ENCODE peak calls at places on chromosomes 11 and 22, in seven cellular contexts. O, K, G, H, D, R and E are unnamed samples.

GRCh38 chr11:84671325-84672019 is 955.7 kb downstream of the DLG2 start:
- DNase-seq in O (no peak), K (no peak), G (no peak), H (no peak), D (no peak), R (no peak), E (no peak)

GRCh38 chr11:72314600-72315386 is 70.8 kb upstream of the PHOX2A start:
- DNase-seq in O (no peak), K (no peak), G (no peak), H (no peak), D (peak), R (no peak), E (no peak)

GRCh38 chr11:128492903-128493569 is 94.3 kb downstream of the ETS1 start:
- DNase-seq in O (no peak), K (no peak), G (no peak), H (no peak), D (no peak), R (no peak), E (no peak)

GRCh38 chr11:94657629-94658028 is 90.5 kb downstream of the PIWIL4 start:
- DNase-seq in O (no peak), K (no peak), G (no peak), H (no peak), D (peak), R (no peak), E (no peak)

GRCh38 chr11:116424615-116425261 is 348.0 kb downstream of the BUD13 start:
- DNase-seq in O (no peak), K (no peak), G (no peak), H (no peak), D (no peak), R (no peak), E (no peak)

GRCh38 chr11:105000797-105001196 is 22.2 kb downstream of the CASP5 start:
- DNase-seq in O (no peak), K (peak), G (no peak), H (no peak), D (peak), R (peak), E (no peak)

GRCh38 chr22:35102663-35103062 is 36.7 kb downstream of the ISX start:
- DNase-seq in O (no peak), K (no peak), G (peak), H (no peak), D (peak), R (no peak), E (no peak)

GRCh38 chr11:87150936-87151335 is 113.2 kb downstream of the TMEM135 start:
- DNase-seq in O (no peak), K (no peak), G (no peak), H (no peak), D (no peak), R (no peak), E (no peak)

GRCh38 chr11:118893662-118894061 is 10.0 kb downstream of the CXCR5 start:
- DNase-seq in O (no peak), K (no peak), G (no peak), H (peak), D (no peak), R (no peak), E (no peak)

GRCh38 chr11:118896472-118896913 is 12.8 kb downstream of the CXCR5 start:
- DNase-seq in O (no peak), K (no peak), G (no peak), H (peak), D (no peak), R (no peak), E (no peak)

GRCh38 chr11:118894192-118894591 is 10.5 kb downstream of the CXCR5 start:
- DNase-seq in O (no peak), K (no peak), G (no peak), H (no peak), D (no peak), R (no peak), E (no peak)

GRCh38 chr11:118896921-118897591 is 13.4 kb downstream of the CXCR5 start:
- DNase-seq in O (no peak), K (no peak), G (no peak), H (peak), D (no peak), R (no peak), E (no peak)

GRCh38 chr11:118895093-118896039 is 11.7 kb downstream of the CXCR5 start:
- DNase-seq in O (no peak), K (peak), G (no peak), H (peak), D (no peak), R (peak), E (no peak)
- H3K27ac ChIP-seq in O (no peak), K (peak), G (no peak), H (no peak), D (no peak), R (no peak), E (no peak)

GRCh38 chr11:119976805-119977583 is 160.9 kb downstream of the TRIM29 start:
- DNase-seq in O (no peak), K (no peak), G (no peak), H (no peak), D (no peak), R (no peak), E (no peak)

GRCh38 chr11:119974467-119974866 is 163.4 kb downstream of the TRIM29 start:
- DNase-seq in O (no peak), K (no peak), G (no peak), H (no peak), D (no peak), R (no peak), E (no peak)

GRCh38 chr11:119977584-119977860 is 160.4 kb downstream of the TRIM29 start:
- DNase-seq in O (no peak), K (no peak), G (no peak), H (no peak), D (no peak), R (no peak), E (no peak)

GRCh38 chr11:119974051-119974450 is 163.9 kb downstream of the TRIM29 start:
- DNase-seq in O (no peak), K (no peak), G (no peak), H (no peak), D (no peak), R (no peak), E (no peak)

DNA sequence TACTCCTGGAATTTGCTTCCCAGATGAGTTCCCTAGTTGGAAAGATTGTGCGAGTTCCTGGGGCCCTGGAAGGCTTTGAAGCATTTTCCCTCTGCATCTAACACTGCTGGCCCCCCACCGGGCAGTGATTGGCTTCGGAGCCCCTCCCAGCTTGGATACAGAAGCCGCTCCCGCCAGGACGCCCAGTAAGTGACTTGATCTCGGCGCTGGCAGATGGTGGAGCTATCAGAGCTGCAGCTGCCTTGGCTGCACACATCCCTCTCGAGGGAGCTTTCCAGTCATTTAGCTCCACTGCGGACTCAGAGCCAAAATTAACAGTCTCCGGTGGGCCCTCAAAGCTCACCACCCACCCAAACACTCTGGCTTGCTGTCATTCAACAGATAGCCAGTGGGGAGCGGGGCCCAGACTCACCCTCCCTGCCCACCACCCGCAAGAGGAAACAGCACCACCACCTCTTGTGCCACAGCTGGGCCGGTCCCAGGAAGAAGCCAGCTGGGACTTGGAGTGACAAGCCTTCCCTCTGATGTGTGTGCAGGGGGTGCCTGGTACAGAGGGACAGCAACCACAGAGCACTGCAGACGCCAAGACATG is 162.3 kb downstream of the TRIM29 start:
- DNase-seq in O (no peak), K (no peak), G (no peak), H (no peak), D (peak), R (no peak), E (peak)
- H3K27ac ChIP-seq in O (no peak), K (no peak), G (no peak), H (no peak), D (no peak), R (no peak), E (peak)

GRCh38 chr22:46104170-46104880 is 46.0 kb upstream of the PPARA start:
- DNase-seq in O (no peak), K (no peak), G (no peak), H (no peak), D (no peak), R (no peak), E (peak)

GRCh38 chr22:46103664-46104063 is 46.7 kb upstream of the PPARA start:
- DNase-seq in O (no peak), K (no peak), G (no peak), H (no peak), D (no peak), R (no peak), E (no peak)

GRCh38 chr22:46102752-46103151 is 47.6 kb upstream of the PPARA start:
- DNase-seq in O (no peak), K (no peak), G (no peak), H (no peak), D (no peak), R (no peak), E (peak)

GRCh38 chr22:46102159-46102558 is 48.2 kb upstream of the PPARA start:
- DNase-seq in O (no peak), K (no peak), G (no peak), H (no peak), D (no peak), R (no peak), E (no peak)

GRCh38 chr22:46103181-46103580 is 47.1 kb upstream of the PPARA start:
- DNase-seq in O (no peak), K (no peak), G (no peak), H (no peak), D (no peak), R (no peak), E (no peak)
- H3K27ac ChIP-seq in O (peak), K (no peak), G (no peak), H (peak), D (no peak), R (no peak), E (peak)

GRCh38 chr11:123057604-123058305 is 4.2 kb downstream of the HSPA8 start:
- DNase-seq in O (no peak), K (no peak), G (no peak), H (no peak), D (no peak), R (no peak), E (no peak)
- H3K27ac ChIP-seq in O (peak), K (peak), G (no peak), H (no peak), D (no peak), R (no peak), E (no peak)

DNA sequence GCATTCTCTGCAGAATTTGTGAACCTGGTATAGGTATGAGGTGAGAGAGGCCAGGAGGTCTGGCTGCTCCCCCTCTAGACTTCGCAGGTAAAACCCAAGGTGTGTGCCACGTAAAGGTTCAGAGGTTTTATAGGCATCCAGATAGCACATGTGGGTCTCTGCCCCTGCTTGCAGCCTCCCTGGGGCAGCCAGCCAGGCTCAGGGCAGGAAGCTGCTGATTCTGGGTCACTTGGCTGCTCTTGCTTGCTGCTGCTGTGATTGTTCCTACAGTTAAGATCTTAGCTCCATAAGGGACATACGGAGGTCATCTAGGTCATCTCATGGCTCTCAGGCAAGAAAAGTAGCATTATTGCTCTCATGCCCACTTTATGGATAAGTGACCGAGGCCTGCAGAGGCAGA is 30.2 kb downstream of the ZBTB16 start:
- DNase-seq in O (no peak), K (no peak), G (no peak), H (no peak), D (no peak), R (no peak), E (no peak)
- H3K27ac ChIP-seq in O (peak), K (no peak), G (no peak), H (peak), D (no peak), R (no peak), E (peak)

GRCh38 chr11:57598831-57599155 is 1.3 kb downstream of the SERPING1 start:
- DNase-seq in O (no peak), K (no peak), G (peak), H (no peak), D (no peak), R (no peak), E (no peak)
- H3K27ac ChIP-seq in O (peak), K (no peak), G (no peak), H (peak), D (no peak), R (no peak), E (peak)

GRCh38 chr11:6557063-6557462 is 46.4 kb downstream of the RRP8 start:
- DNase-seq in O (no peak), K (no peak), G (no peak), H (no peak), D (no peak), R (no peak), E (no peak)
- H3K27ac ChIP-seq in O (no peak), K (no peak), G (no peak), H (no peak), D (no peak), R (no peak), E (no peak)

DNA sequence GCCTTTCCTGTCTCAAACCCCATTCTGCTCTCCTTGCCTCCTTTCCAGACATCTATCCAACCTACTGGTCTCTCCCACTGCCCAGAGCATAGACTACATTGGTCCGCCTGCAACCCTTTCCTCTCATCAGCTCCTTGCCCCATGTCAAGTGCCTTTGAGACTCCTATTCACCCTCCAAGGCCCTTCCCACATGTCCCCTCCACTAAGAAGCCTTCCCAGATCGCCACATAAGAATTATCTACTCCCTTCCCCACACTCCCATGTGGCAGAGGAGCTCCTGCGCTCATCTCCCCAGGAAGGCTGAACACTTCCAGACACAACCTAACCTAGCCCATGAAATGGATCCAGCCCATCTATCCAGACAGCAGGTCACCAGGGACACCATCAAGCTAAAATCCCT is 10.3 kb downstream of the C1QTNF6 start:
- DNase-seq in O (no peak), K (no peak), G (no peak), H (no peak), D (no peak), R (no peak), E (no peak)
- H3K27ac ChIP-seq in O (no peak), K (no peak), G (no peak), H (peak), D (no peak), R (no peak), E (no peak)

GRCh38 chr22:32546480-32546879 is 71.9 kb downstream of the FBXO7 start:
- DNase-seq in O (no peak), K (no peak), G (no peak), H (no peak), D (no peak), R (no peak), E (no peak)

GRCh38 chr22:32548039-32548438 is 73.4 kb downstream of the FBXO7 start:
- DNase-seq in O (no peak), K (no peak), G (no peak), H (no peak), D (no peak), R (no peak), E (no peak)

GRCh38 chr22:32546935-32547334 is 72.3 kb downstream of the FBXO7 start:
- DNase-seq in O (no peak), K (no peak), G (no peak), H (no peak), D (no peak), R (no peak), E (no peak)

GRCh38 chr22:32544953-32545558 is 70.4 kb downstream of the FBXO7 start:
- DNase-seq in O (no peak), K (no peak), G (no peak), H (no peak), D (no peak), R (no peak), E (no peak)

GRCh38 chr22:32545801-32546200 is 71.2 kb downstream of the FBXO7 start:
- DNase-seq in O (no peak), K (no peak), G (peak), H (no peak), D (no peak), R (no peak), E (no peak)
- H3K27ac ChIP-seq in O (no peak), K (no peak), G (no peak), H (no peak), D (no peak), R (no peak), E (no peak)

GRCh38 chr11:45922425-45923082 is at the start of gene LARGE2:
- DNase-seq in O (no peak), K (no peak), G (no peak), H (no peak), D (no peak), R (no peak), E (no peak)
- H3K27ac ChIP-seq in O (no peak), K (peak), G (no peak), H (no peak), D (no peak), R (no peak), E (no peak)